ENCODE peak calls at places on chromosomes 16 and 17, in seven cellular contexts. G, W, I, O, A, Z and C are unnamed samples.

GRCh38 chr17:66952031-66952524 is 12.4 kb upstream of the CACNG4 start:
- DNase-seq in G (no peak), W (no peak), I (peak; percentile 93), O (no peak), A (no peak), Z (no peak), C (no peak)

GRCh38 chr16:30095166-30096078 is 591 bp downstream of the YPEL3 start:
- DNase-seq in G (no peak), W (no peak), I (no peak), O (no peak), A (no peak), Z (no peak), C (no peak)

GRCh38 chr16:21628772-21629171 is 23.6 kb downstream of the IGSF6 start:
- DNase-seq in G (no peak), W (no peak), I (no peak), O (no peak), A (no peak), Z (no peak), C (no peak)

GRCh38 chr17:356671-357434 is 4.2 kb upstream of the RPH3AL start:
- DNase-seq in G (no peak), W (no peak), I (no peak), O (no peak), A (no peak), Z (no peak), C (no peak)

GRCh38 chr17:57203076-57203475 is 53.2 kb upstream of the MSI2 start:
- DNase-seq in G (no peak), W (no peak), I (no peak), O (peak; percentile 28), A (no peak), Z (no peak), C (no peak)

GRCh38 chr17:15446036-15446435 is 21.4 kb downstream of the CDRT4 start:
- DNase-seq in G (no peak), W (peak; percentile 10), I (no peak), O (peak; percentile 86), A (no peak), Z (no peak), C (no peak)

GRCh38 chr17:33291248-33292183 is 1.6 kb downstream of the ASIC2 start:
- DNase-seq in G (peak; percentile 69), W (no peak), I (no peak), O (peak; percentile 73), A (no peak), Z (no peak), C (peak; percentile 14)

GRCh38 chr16:84874983-84875382 is 55.2 kb downstream of the CRISPLD2 start:
- DNase-seq in G (no peak), W (no peak), I (no peak), O (no peak), A (no peak), Z (no peak), C (no peak)

GRCh38 chr16:64051826-64052225 is 1070.0 kb downstream of the CDH11 start:
- DNase-seq in G (no peak), W (no peak), I (peak; percentile 32), O (no peak), A (no peak), Z (no peak), C (no peak)

GRCh38 chr17:67386965-67387551 is 10.0 kb downstream of the PITPNC1 start:
- DNase-seq in G (peak; percentile 86), W (peak; percentile 62), I (peak; percentile 56), O (peak; percentile 91), A (no peak), Z (no peak), C (no peak)

GRCh38 chr16:88989852-88990547 is 13.0 kb upstream of the CBFA2T3 start:
- DNase-seq in G (no peak), W (no peak), I (no peak), O (no peak), A (no peak), Z (no peak), C (no peak)

GRCh38 chr17:38361700-38362465 is 10.2 kb downstream of the SOCS7 start:
- DNase-seq in G (no peak), W (no peak), I (no peak), O (no peak), A (no peak), Z (no peak), C (no peak)

GRCh38 chr16:30350134-30350871 is 4.8 kb downstream of the CD2BP2 start:
- DNase-seq in G (no peak), W (no peak), I (no peak), O (no peak), A (peak; percentile 46), Z (peak; percentile 89), C (peak; percentile 60)

GRCh38 chr16:30121741-30122620 is 1.0 kb downstream of the MAPK3 start:
- DNase-seq in G (peak; percentile 43), W (no peak), I (no peak), O (peak; percentile 47), A (no peak), Z (no peak), C (no peak)

GRCh38 chr17:42121066-42121769 is at the start of gene KAT2A:
- DNase-seq in G (peak; percentile 97), W (peak; percentile 94), I (peak; percentile 73), O (peak; percentile 86), A (peak; percentile 98), Z (no peak), C (peak; percentile 97)

GRCh38 chr17:65008877-65009276 is 47.7 kb downstream of the GNA13 start:
- DNase-seq in G (no peak), W (no peak), I (no peak), O (no peak), A (no peak), Z (no peak), C (no peak)

GRCh38 chr17:56593073-56593740 is at the start of gene NOG:
- DNase-seq in G (peak; percentile 86), W (no peak), I (no peak), O (peak; percentile 73), A (peak; percentile 29), Z (no peak), C (peak; percentile 30)

GRCh38 chr16:69904495-69905170 is 46.5 kb upstream of the CLEC18A start:
- DNase-seq in G (no peak), W (peak; percentile 37), I (no peak), O (no peak), A (no peak), Z (no peak), C (no peak)

GRCh38 chr16:22369221-22369811 is 5.1 kb downstream of the CDR2 start:
- DNase-seq in G (no peak), W (no peak), I (peak; percentile 78), O (no peak), A (no peak), Z (no peak), C (no peak)

GRCh38 chr16:85913688-85914422 is 14.9 kb downstream of the IRF8 start:
- DNase-seq in G (no peak), W (no peak), I (no peak), O (no peak), A (no peak), Z (no peak), C (no peak)

GRCh38 chr17:78241277-78242023 is 10.0 kb downstream of the TMEM235 start:
- DNase-seq in G (peak; percentile 79), W (peak; percentile 94), I (peak; percentile 96), O (peak; percentile 49), A (no peak), Z (no peak), C (no peak)

GRCh38 chr17:1937461-1937860 is 87.7 kb downstream of the RTN4RL1 start:
- DNase-seq in G (no peak), W (no peak), I (no peak), O (no peak), A (no peak), Z (no peak), C (no peak)

DNA sequence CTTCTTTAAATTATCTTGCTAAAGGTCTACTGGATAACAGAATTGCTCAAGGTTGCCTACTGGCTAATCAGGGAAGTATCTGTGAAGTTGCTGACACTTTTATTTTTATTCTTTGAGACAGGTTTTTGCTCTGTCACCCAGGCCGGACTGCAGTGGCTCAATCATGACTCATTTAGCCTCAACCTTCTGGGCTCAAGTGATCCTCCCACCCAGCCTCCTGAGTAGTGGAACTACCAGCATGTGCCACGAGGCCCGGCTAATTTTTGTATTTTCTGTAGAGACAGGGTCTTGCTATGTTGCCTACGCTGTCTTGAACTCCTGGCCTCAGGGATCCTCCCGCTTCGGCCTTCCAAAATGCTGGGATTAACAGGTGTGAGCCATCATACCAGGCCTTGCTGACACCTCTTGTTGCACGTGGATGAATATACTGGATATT is 43.1 kb downstream of the GLG1 start:
- DNase-seq in G (no peak), W (peak; percentile 43), I (no peak), O (no peak), A (no peak), Z (no peak), C (no peak)
- TF ChIP-seq TAF1 in G (no peak), W (peak; percentile 20), I (no peak), O (no peak), A (no peak), Z (no peak), C (no peak)

GRCh38 chr17:46772013-46772878 is 46.2 kb downstream of the WNT3 start:
- DNase-seq in G (no peak), W (no peak), I (peak; percentile 57), O (peak; percentile 86), A (no peak), Z (no peak), C (no peak)
- TF ChIP-seq TAF1 in G (no peak), W (no peak), I (peak; percentile 77), O (peak; percentile 40), A (no peak), Z (no peak), C (no peak)

GRCh38 chr17:5439446-5439764 is 450 bp upstream of the C1QBP start:
- DNase-seq in G (no peak), W (no peak), I (no peak), O (no peak), A (no peak), Z (no peak), C (no peak)

GRCh38 chr17:5438716-5439445 is at the start of gene C1QBP:
- DNase-seq in G (peak; percentile 94), W (peak; percentile 89), I (peak; percentile 85), O (peak; percentile 99), A (peak; percentile 90), Z (peak; percentile 71), C (peak; percentile 88)

GRCh38 chr17:5431929-5432556 is 6.9 kb downstream of the C1QBP start:
- DNase-seq in G (no peak), W (no peak), I (no peak), O (no peak), A (no peak), Z (no peak), C (no peak)

GRCh38 chr17:5434984-5435383 is 4.0 kb downstream of the C1QBP start:
- DNase-seq in G (no peak), W (no peak), I (no peak), O (no peak), A (no peak), Z (no peak), C (no peak)

GRCh38 chr17:5437721-5438317 is 1.1 kb downstream of the C1QBP start:
- DNase-seq in G (peak; percentile 23), W (no peak), I (no peak), O (no peak), A (no peak), Z (no peak), C (no peak)
- TF ChIP-seq TAF1 in G (no peak), W (no peak), I (no peak), O (no peak), A (no peak), Z (no peak), C (no peak)

GRCh38 chr16:83227336-83227735 is 580.4 kb upstream of the HSBP1 start:
- DNase-seq in G (no peak), W (no peak), I (no peak), O (no peak), A (no peak), Z (no peak), C (no peak)

GRCh38 chr16:83231771-83232170 is 576.0 kb upstream of the HSBP1 start:
- DNase-seq in G (no peak), W (no peak), I (no peak), O (no peak), A (no peak), Z (no peak), C (no peak)

GRCh38 chr16:83233153-83233552 is 574.6 kb upstream of the HSBP1 start:
- DNase-seq in G (no peak), W (no peak), I (no peak), O (no peak), A (no peak), Z (no peak), C (no peak)
- TF ChIP-seq TAF1 in G (no peak), W (no peak), I (no peak), O (no peak), A (no peak), Z (no peak), C (no peak)